ENCODE peak calls at places on chromosome 22, in four cellular contexts. Z is SK-N-SH, Q is K562, M is H1. D is an unnamed sample.

GRCh38 chr22:49659924-49660315 is 167.8 kb downstream of the BRD1 start:
- DNase-seq in Z (no peak), Q (no peak), M (no peak), D (peak)

GRCh38 chr22:41907436-41908401 is 7.2 kb downstream of the SHISA8 start:
- DNase-seq in Z (no peak), M (no peak), Q (no peak), D (no peak)

GRCh38 chr22:40462195-40462988 is 92.0 kb downstream of the SGSM3 start:
- DNase-seq in Q (no peak), Z (no peak), M (no peak), D (no peak)

GRCh38 chr22:35299217-35299716 is 427 bp upstream of the TOM1 start:
- DNase-seq in M (no peak), Z (peak), Q (no peak), D (no peak)

GRCh38 chr22:46777609-46777970 is 15.1 kb downstream of the TBC1D22A start:
- DNase-seq in M (no peak), Q (no peak), Z (no peak), D (no peak)

GRCh38 chr22:42688241-42688913 is 32.3 kb downstream of the A4GALT start:
- DNase-seq in Z (peak), Q (peak), M (no peak), D (peak)

GRCh38 chr22:47377926-47378560 is 615.6 kb downstream of the TBC1D22A start:
- DNase-seq in Z (no peak), M (no peak), Q (no peak), D (no peak)

GRCh38 chr22:40654522-40655167 is 18.1 kb upstream of the MRTFA start:
- DNase-seq in M (no peak), Z (peak), Q (peak), D (no peak)

GRCh38 chr22:33302049-33302545 is 243.9 kb upstream of the SYN3 start:
- DNase-seq in M (peak), Q (peak), Z (peak), D (peak)

GRCh38 chr22:46929689-46930225 is 167.3 kb downstream of the TBC1D22A start:
- DNase-seq in Z (no peak), Q (no peak), M (peak), D (no peak)

GRCh38 chr22:22697377-22698120 is 53.1 kb downstream of the GGTLC2 start:
- DNase-seq in Z (no peak), M (no peak), Q (peak), D (peak)

GRCh38 chr22:35140879-35141745 is 75.2 kb downstream of the ISX start:
- DNase-seq in M (peak), Z (peak), Q (peak), D (peak)

GRCh38 chr22:33512961-33513360 is 407.3 kb downstream of the LARGE1 start:
- DNase-seq in Z (no peak), Q (no peak), M (no peak), D (no peak)

GRCh38 chr22:50601669-50602337 is 1.2 kb downstream of the MAPK8IP2 start:
- DNase-seq in M (peak), Q (no peak), Z (peak), D (no peak)

GRCh38 chr22:44671742-44672141 is 30.3 kb upstream of the PRR5 start:
- DNase-seq in Z (no peak), Q (peak), M (no peak), D (no peak)

GRCh38 chr22:46116491-46116958 is 33.8 kb upstream of the PPARA start:
- DNase-seq in Z (peak), Q (peak), M (peak), D (peak)

GRCh38 chr22:41334215-41334614 is 32.9 kb downstream of the ZC3H7B start:
- DNase-seq in M (no peak), Q (no peak), Z (no peak), D (no peak)

GRCh38 chr22:41966607-41967240 is 2.5 kb upstream of the SEPTIN3 start:
- DNase-seq in Q (peak), M (peak), Z (peak), D (peak)

GRCh38 chr22:37681556-37682049 is 4.5 kb upstream of the NOL12 start:
- DNase-seq in Z (peak), M (peak), Q (peak), D (peak)

GRCh38 chr22:21455334-21456089 is 11.7 kb upstream of the TMEM191C start:
- DNase-seq in Z (no peak), M (peak), Q (no peak), D (peak)

GRCh38 chr22:45763236-45763624 is 91.6 kb downstream of the ATXN10 start:
- DNase-seq in Z (no peak), Q (no peak), M (no peak), D (no peak)

GRCh38 chr22:31244044-31244942 is 32.2 kb downstream of the LIMK2 start:
- DNase-seq in Q (peak), Z (peak), M (no peak), D (peak)

GRCh38 chr22:45328822-45329535 is 19.2 kb downstream of the FAM118A start:
- DNase-seq in Q (no peak), Z (peak), M (no peak), D (no peak)

GRCh38 chr22:35938226-35938625 is 90.4 kb downstream of the RBFOX2 start:
- DNase-seq in Z (no peak), Q (no peak), M (no peak), D (no peak)

GRCh38 chr22:44403930-44404329 is 91.2 kb upstream of the SHISAL1 start:
- DNase-seq in Z (no peak), Q (no peak), M (no peak), D (no peak)

GRCh38 chr22:49373801-49374226 is 453.9 kb downstream of the BRD1 start:
- DNase-seq in M (no peak), Q (no peak), Z (no peak), D (no peak)

GRCh38 chr22:47092896-47093311 is 330.5 kb downstream of the TBC1D22A start:
- DNase-seq in M (no peak), Q (peak), Z (no peak), D (no peak)

GRCh38 chr22:22167791-22168189 is 76.8 kb upstream of the VPREB1 start:
- DNase-seq in M (no peak), Q (peak), Z (no peak), D (no peak)

GRCh38 chr22:38078046-38078840 is 5.7 kb downstream of the SLC16A8 start:
- DNase-seq in Q (no peak), M (no peak), Z (peak), D (no peak)

GRCh38 chr22:26923498-26923897 is 266.1 kb downstream of the MIAT start:
- DNase-seq in M (no peak), Q (no peak), Z (no peak), D (peak)

GRCh38 chr22:35568751-35569725 is 28.4 kb downstream of the RASD2 start:
- DNase-seq in M (no peak), Z (no peak), Q (no peak), D (no peak)

GRCh38 chr22:22931557-22932270 is 44.1 kb downstream of the IGLL5 start:
- DNase-seq in M (no peak), Q (no peak), Z (no peak), D (no peak)

GRCh38 chr22:29431986-29432385 is 6.4 kb upstream of the RFPL1 start:
- DNase-seq in Z (no peak), M (no peak), Q (peak), D (no peak)

GRCh38 chr22:29426476-29426875 is 11.9 kb upstream of the RFPL1 start:
- DNase-seq in M (no peak), Q (no peak), Z (no peak), D (no peak)

GRCh38 chr22:29427176-29427760 is 11.1 kb upstream of the RFPL1 start:
- DNase-seq in Z (no peak), Q (no peak), M (no peak), D (no peak)
- TF ChIP-seq TEAD4 in Z (no peak), Q (no peak), M (no peak), D (no peak)

GRCh38 chr22:24876700-24877099 is 69.8 kb downstream of the LHFPL7 start:
- DNase-seq in Q (no peak), M (no peak), Z (no peak), D (no peak)
- TF ChIP-seq TEAD4 in Q (no peak), M (no peak), Z (no peak), D (no peak)

GRCh38 chr22:20230777-20231420 is 37.2 kb downstream of the RTN4R start:
- DNase-seq in Z (no peak), Q (no peak), M (no peak), D (no peak)

GRCh38 chr22:20232237-20232598 is 35.9 kb downstream of the RTN4R start:
- DNase-seq in Z (no peak), M (no peak), Q (no peak), D (no peak)

GRCh38 chr22:20232781-20233180 is 35.3 kb downstream of the RTN4R start:
- DNase-seq in M (no peak), Z (no peak), Q (no peak), D (no peak)

GRCh38 chr22:20229916-20230775 is 38.0 kb downstream of the RTN4R start:
- DNase-seq in M (no peak), Z (no peak), Q (no peak), D (no peak)

DNA sequence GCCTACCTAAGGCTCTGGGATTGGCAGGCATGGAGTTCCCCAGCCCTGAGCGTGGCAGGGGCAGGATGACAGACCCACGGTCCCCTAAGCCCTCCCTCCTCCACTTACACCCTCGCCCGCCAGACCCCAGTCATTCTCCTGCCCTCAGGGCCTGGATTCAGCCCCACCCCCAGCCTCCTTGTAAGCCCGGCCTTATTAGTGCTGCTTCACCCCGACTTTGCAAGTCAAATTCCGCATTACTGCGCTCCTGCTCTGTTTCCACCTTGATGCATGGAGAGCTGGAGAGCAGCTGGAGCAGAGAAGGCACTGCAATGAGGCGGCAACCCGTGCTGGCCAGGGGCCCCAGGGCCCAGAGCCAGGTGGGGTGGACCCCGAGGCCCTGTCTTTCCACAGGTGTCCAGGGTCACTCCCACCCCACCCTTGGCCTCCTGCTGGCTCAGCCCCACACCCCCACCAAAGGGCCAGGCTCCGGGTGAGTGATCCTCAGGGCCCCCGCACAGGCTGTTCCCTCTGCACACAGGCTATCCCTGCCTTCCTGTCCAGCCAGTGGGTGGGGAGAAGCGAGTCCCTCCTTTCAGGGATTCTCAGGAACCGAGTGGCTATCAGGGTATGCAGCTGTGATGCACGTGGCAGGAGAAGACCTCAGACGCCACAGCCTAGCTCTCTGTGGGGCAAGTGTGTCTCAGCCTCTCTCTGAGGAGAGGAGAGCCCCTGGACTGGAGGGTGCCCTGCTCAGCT is 36.5 kb downstream of the RTN4R start:
- DNase-seq in M (no peak), Q (no peak), Z (no peak), D (no peak)
- TF ChIP-seq TEAD4 in M (no peak), Q (peak), Z (no peak), D (no peak)

GRCh38 chr22:19354201-19354600 is 62.7 kb upstream of the CLTCL1 start:
- DNase-seq in M (no peak), Q (no peak), Z (no peak), D (no peak)

GRCh38 chr22:19356708-19357269 is 65.3 kb upstream of the CLTCL1 start:
- DNase-seq in Z (no peak), Q (no peak), M (no peak), D (no peak)

GRCh38 chr22:19353363-19354131 is 62.0 kb upstream of the CLTCL1 start:
- DNase-seq in M (no peak), Z (no peak), Q (no peak), D (no peak)

GRCh38 chr22:19357270-19358105 is 66.0 kb upstream of the CLTCL1 start:
- DNase-seq in M (no peak), Z (no peak), Q (no peak), D (no peak)

DNA sequence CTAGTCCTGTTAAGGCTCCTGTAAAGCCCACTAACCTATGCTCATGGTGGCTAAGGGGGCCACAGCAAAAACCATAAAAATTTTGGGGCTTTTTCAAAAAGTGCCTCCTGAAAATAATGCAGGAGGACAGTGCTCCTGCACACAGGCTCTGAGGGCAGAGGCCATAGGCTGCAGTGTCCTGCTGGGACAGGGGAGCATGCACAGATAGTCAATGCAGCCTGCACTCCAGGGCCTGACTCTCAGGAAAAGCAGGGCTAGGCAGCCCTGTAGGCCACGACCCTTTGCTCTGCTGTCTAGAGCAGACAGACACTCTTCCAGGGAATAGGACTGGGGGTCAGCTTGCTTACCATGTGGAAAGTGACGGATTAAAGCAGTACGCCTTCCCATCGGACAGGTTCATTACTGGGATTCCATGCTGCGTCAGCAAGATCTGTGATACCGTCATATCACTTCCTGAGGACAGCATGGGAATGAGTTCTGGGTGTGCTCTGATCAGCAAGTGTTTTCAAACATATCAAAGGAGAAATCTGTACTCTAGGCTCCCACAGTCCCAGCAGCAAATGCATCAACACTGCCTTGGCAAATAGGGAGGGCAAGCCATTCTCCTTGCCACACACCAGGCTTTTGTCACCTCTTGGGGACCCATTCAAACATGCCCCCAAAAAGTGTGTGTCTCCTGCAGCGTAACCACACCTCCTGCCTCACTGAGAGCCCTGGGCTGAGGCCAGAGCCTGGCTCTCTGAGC is 64.1 kb upstream of the CLTCL1 start:
- DNase-seq in M (no peak), Q (no peak), Z (no peak), D (no peak)
- TF ChIP-seq TEAD4 in M (no peak), Q (no peak), Z (no peak), D (no peak)